ENCODE peak calls at places on chromosomes 13 and 19, in four cellular contexts. E is WTC11, U is A549, Z is K562. H is an unnamed sample.

GRCh38 chr19:27805848-27806247 is 1407.1 kb downstream of the UQCRFS1 start:
- DNase-seq in E (no peak), U (no peak), Z (no peak), H (no peak)

GRCh38 chr13:96771501-96772367 is 222.5 kb downstream of the OXGR1 start:
- DNase-seq in E (no peak), U (no peak), Z (no peak), H (no peak)

GRCh38 chr13:94115054-94115453 is 364.4 kb downstream of the DCT start:
- DNase-seq in E (no peak), U (no peak), Z (no peak), H (no peak)

GRCh38 chr19:47331490-47331889 is 485 bp upstream of the C5AR2 start:
- DNase-seq in E (no peak), U (no peak), Z (no peak), H (no peak)

GRCh38 chr13:109146912-109147624 is 517.7 kb downstream of the MYO16 start:
- DNase-seq in E (no peak), U (peak; percentile 17), Z (no peak), H (no peak)

GRCh38 chr13:75796825-75797224 is 160.7 kb downstream of the LMO7 start:
- DNase-seq in E (no peak), U (no peak), Z (no peak), H (no peak)

GRCh38 chr19:42202290-42202867 is 15.1 kb downstream of the DEDD2 start:
- DNase-seq in E (no peak), U (no peak), Z (no peak), H (no peak)

GRCh38 chr13:28313579-28313978 is 175.2 kb downstream of the PAN3 start:
- DNase-seq in E (peak; percentile 36), U (no peak), Z (no peak), H (no peak)

GRCh38 chr13:113758651-113759524 is at the start of gene TMEM255B:
- DNase-seq in E (peak; percentile 86), U (peak; percentile 88), Z (peak; percentile 92), H (no peak)

GRCh38 chr19:30471441-30471840 is 99.3 kb downstream of the ZNF536 start:
- DNase-seq in E (no peak), U (no peak), Z (no peak), H (no peak)

GRCh38 chr19:38250821-38251563 is 5.2 kb downstream of the PPP1R14A start:
- DNase-seq in E (peak; percentile 38), U (no peak), Z (no peak), H (peak; percentile 82)

GRCh38 chr13:61563645-61564044 is 148.0 kb upstream of the PCDH20 start:
- DNase-seq in E (no peak), U (no peak), Z (no peak), H (no peak)

GRCh38 chr19:42466521-42467436 is 24.0 kb upstream of the CXCL17 start:
- DNase-seq in E (no peak), U (no peak), Z (no peak), H (no peak)

GRCh38 chr13:110170020-110170790 is 136.8 kb downstream of the COL4A1 start:
- DNase-seq in E (no peak), U (no peak), Z (no peak), H (no peak)

GRCh38 chr13:97407540-97407939 is 26.4 kb upstream of the RAP2A start:
- DNase-seq in E (no peak), U (no peak), Z (no peak), H (no peak)

GRCh38 chr19:33407716-33408115 is 34.2 kb downstream of the CEBPG start:
- DNase-seq in E (no peak), U (no peak), Z (no peak), H (no peak)

GRCh38 chr13:31891472-31891871 is 140.1 kb upstream of the FRY start:
- DNase-seq in E (no peak), U (no peak), Z (no peak), H (no peak)

GRCh38 chr13:113842336-113843062 is 21.4 kb downstream of the GAS6 start:
- DNase-seq in E (no peak), U (no peak), Z (no peak), H (no peak)

GRCh38 chr13:41780736-41781708 is 179.9 kb downstream of the VWA8 start:
- DNase-seq in E (no peak), U (no peak), Z (no peak), H (no peak)

GRCh38 chr13:50116430-50116973 is 101.3 kb downstream of the KCNRG start:
- DNase-seq in E (no peak), U (no peak), Z (no peak), H (no peak)

GRCh38 chr19:55253842-55254624 is 4.8 kb downstream of the PPP6R1 start:
- DNase-seq in E (no peak), U (no peak), Z (no peak), H (no peak)

GRCh38 chr13:106061781-106062180 is 473.7 kb downstream of the EFNB2 start:
- DNase-seq in E (no peak), U (no peak), Z (no peak), H (no peak)

GRCh38 chr19:47445937-47446402 is 25.7 kb downstream of the SLC8A2 start:
- DNase-seq in E (peak; percentile 53), U (no peak), Z (peak; percentile 76), H (no peak)

GRCh38 chr19:2544576-2545415 is 68.9 kb downstream of the GADD45B start:
- DNase-seq in E (peak; percentile 8), U (no peak), Z (no peak), H (no peak)

GRCh38 chr19:2547033-2547680 is 71.2 kb downstream of the GADD45B start:
- DNase-seq in E (no peak), U (no peak), Z (no peak), H (peak; percentile 76)

GRCh38 chr19:2547721-2548120 is 71.8 kb downstream of the GADD45B start:
- DNase-seq in E (no peak), U (no peak), Z (no peak), H (no peak)

GRCh38 chr19:2548966-2549365 is 73.0 kb downstream of the GADD45B start:
- DNase-seq in E (no peak), U (no peak), Z (no peak), H (no peak)

DNA sequence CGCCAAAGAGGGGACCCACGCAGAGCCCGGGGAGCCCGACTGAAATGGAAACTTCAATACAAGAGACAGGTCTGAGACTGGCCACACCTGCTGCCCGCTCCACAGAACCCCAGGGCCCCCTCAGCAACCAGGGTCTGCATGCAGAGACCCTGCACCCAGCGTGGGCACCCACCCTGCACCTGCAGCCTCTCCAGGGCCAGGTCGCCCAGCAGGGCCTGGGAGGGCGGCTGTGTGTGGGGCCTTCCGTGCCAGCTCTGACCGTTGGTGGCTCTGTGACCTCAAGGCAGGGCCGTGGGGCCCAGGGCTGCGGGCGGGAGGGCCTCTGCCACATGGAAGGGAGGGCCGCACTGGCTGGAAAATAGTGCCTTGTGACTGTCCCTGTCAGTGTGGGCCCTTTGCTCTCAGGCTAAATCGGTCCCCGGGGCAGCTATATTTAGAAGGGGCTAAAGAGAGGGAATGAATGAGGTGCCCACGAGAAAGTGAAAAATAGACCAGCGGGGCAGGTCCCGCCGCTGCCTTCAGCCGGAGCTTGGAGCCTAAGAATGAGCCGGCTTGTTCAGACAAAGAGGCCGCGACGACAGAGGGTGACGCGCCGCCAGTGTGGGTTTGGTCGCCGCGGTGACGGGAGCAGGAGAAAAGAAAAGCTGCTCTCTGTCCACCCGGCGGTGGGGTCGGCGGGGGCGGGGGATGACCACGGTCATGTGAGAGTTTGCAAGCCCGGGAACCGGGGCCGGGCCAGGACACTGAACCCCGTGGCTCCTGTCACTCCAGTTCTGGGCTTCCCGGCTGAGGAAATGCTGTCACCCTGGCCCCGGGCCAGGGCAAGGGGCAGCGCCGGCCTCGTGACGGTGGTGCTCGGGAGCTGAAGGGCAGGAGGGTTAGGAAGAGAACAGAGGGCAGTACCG is 70.5 kb downstream of the GADD45B start:
- DNase-seq in E (peak; percentile 67), U (no peak), Z (peak; percentile 33), H (peak; percentile 88)
- TF ChIP-seq NR3C1 in E (no peak), U (no peak), Z (no peak), H (no peak)

GRCh38 chr13:43663474-43664090 is 123.2 kb downstream of the ENOX1 start:
- DNase-seq in E (no peak), U (no peak), Z (no peak), H (no peak)
- TF ChIP-seq NR3C1 in E (no peak), U (no peak), Z (no peak), H (no peak)

GRCh38 chr19:12792048-12792852 is 964 bp downstream of the JUNB start:
- DNase-seq in E (peak; percentile 80), U (no peak), Z (peak; percentile 64), H (peak; percentile 46)
- TF ChIP-seq NR3C1 in E (no peak), U (no peak), Z (no peak), H (no peak)

DNA sequence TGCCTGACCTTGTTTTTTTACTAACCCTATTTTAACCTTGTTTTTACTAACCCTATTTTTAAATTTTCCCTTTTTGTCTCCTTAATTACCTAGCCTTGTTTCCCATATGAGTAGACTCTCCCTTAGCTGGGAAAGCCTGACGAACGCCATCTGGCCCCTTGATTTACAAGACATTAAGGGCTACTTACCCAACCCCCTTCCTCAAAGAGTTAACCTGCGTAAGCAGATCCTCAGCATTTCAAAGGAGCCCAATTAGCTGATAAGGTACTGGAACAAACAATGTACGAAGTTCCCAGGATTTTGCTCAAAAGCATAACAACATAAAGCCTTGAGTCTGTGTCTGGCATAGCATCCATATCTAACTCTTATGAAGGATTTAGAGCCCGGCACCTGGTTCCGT is 4.7 kb upstream of the MVB12A start:
- DNase-seq in E (peak; percentile 50), U (no peak), Z (no peak), H (no peak)
- TF ChIP-seq NR3C1 in E (no peak), U (no peak), Z (no peak), H (no peak)